ENCODE peak calls at places on chromosomes 2 and 18, in five cellular contexts. One of them, this sample, is unnamed.

GRCh38 chr2:143841935-143842334 is 678.0 kb downstream of the ZEB2 start:
- DNase-seq in sigmoid colon: no peak
- DNase-seq in ELR: peak; percentile 48
- DNase-seq in LoVo: no peak
- DNase-seq in lung microvascular endothelial cell: no peak
- DNase-seq in this sample: no peak

GRCh38 chr18:45910405-45911023 is 56.6 kb downstream of the EPG5 start:
- DNase-seq in sigmoid colon: no peak
- DNase-seq in ELR: peak; percentile 60
- DNase-seq in LoVo: peak; percentile 16
- DNase-seq in lung microvascular endothelial cell: peak; percentile 75
- DNase-seq in this sample: no peak

GRCh38 chr2:215828528-215829184 is 184.7 kb downstream of the MREG start:
- DNase-seq in sigmoid colon: peak; percentile 71
- DNase-seq in ELR: peak; percentile 79
- DNase-seq in LoVo: peak; percentile 46
- DNase-seq in lung microvascular endothelial cell: peak; percentile 84
- DNase-seq in this sample: peak; percentile 53

GRCh38 chr18:13809521-13810252 is 14.3 kb upstream of the MC5R start:
- DNase-seq in sigmoid colon: no peak
- DNase-seq in ELR: no peak
- DNase-seq in LoVo: no peak
- DNase-seq in lung microvascular endothelial cell: no peak
- DNase-seq in this sample: no peak

GRCh38 chr18:32244863-32245262 is 55.0 kb downstream of the MEP1B start:
- DNase-seq in sigmoid colon: no peak
- DNase-seq in ELR: no peak
- DNase-seq in LoVo: no peak
- DNase-seq in lung microvascular endothelial cell: no peak
- DNase-seq in this sample: no peak

GRCh38 chr18:36410346-36410745 is 112.8 kb downstream of the FHOD3 start:
- DNase-seq in sigmoid colon: no peak
- DNase-seq in ELR: no peak
- DNase-seq in LoVo: no peak
- DNase-seq in lung microvascular endothelial cell: no peak
- DNase-seq in this sample: no peak

GRCh38 chr2:110853516-110853915 is 121.1 kb downstream of the ACOXL start:
- DNase-seq in sigmoid colon: no peak
- DNase-seq in ELR: peak; percentile 49
- DNase-seq in LoVo: peak; percentile 15
- DNase-seq in lung microvascular endothelial cell: peak; percentile 52
- DNase-seq in this sample: no peak

GRCh38 chr2:104375206-104375605 is 478.7 kb upstream of the POU3F3 start:
- DNase-seq in sigmoid colon: no peak
- DNase-seq in ELR: no peak
- DNase-seq in LoVo: no peak
- DNase-seq in lung microvascular endothelial cell: no peak
- DNase-seq in this sample: no peak

GRCh38 chr2:36915627-36916026 is 50.7 kb downstream of the STRN start:
- DNase-seq in sigmoid colon: no peak
- DNase-seq in ELR: no peak
- DNase-seq in LoVo: no peak
- DNase-seq in lung microvascular endothelial cell: no peak
- DNase-seq in this sample: no peak

GRCh38 chr2:173851256-173851655 is 113.9 kb downstream of the SP3 start:
- DNase-seq in sigmoid colon: no peak
- DNase-seq in ELR: no peak
- DNase-seq in LoVo: peak; percentile 1
- DNase-seq in lung microvascular endothelial cell: peak; percentile 54
- DNase-seq in this sample: peak; percentile 74

GRCh38 chr2:215430528-215431187 is 5.2 kb downstream of the FN1 start:
- DNase-seq in sigmoid colon: no peak
- DNase-seq in ELR: peak; percentile 68
- DNase-seq in LoVo: no peak
- DNase-seq in lung microvascular endothelial cell: no peak
- DNase-seq in this sample: no peak

GRCh38 chr2:84817239-84817655 is 63.6 kb downstream of the TRABD2A start:
- DNase-seq in sigmoid colon: no peak
- DNase-seq in ELR: no peak
- DNase-seq in LoVo: no peak
- DNase-seq in lung microvascular endothelial cell: no peak
- DNase-seq in this sample: no peak

GRCh38 chr2:15640291-15640711 is 48.6 kb downstream of the DDX1 start:
- DNase-seq in sigmoid colon: no peak
- DNase-seq in ELR: peak; percentile 72
- DNase-seq in LoVo: no peak
- DNase-seq in lung microvascular endothelial cell: peak; percentile 96
- DNase-seq in this sample: no peak

GRCh38 chr2:8626572-8626971 is 55.3 kb upstream of the ID2 start:
- DNase-seq in sigmoid colon: no peak
- DNase-seq in ELR: no peak
- DNase-seq in LoVo: no peak
- DNase-seq in lung microvascular endothelial cell: no peak
- DNase-seq in this sample: no peak

GRCh38 chr2:140808816-140809215 is 1322.0 kb downstream of the LRP1B start:
- DNase-seq in sigmoid colon: no peak
- DNase-seq in ELR: peak; percentile 31
- DNase-seq in LoVo: no peak
- DNase-seq in lung microvascular endothelial cell: no peak
- DNase-seq in this sample: no peak

GRCh38 chr2:30530346-30530745 is 83.3 kb downstream of the LCLAT1 start:
- DNase-seq in sigmoid colon: no peak
- DNase-seq in ELR: no peak
- DNase-seq in LoVo: no peak
- DNase-seq in lung microvascular endothelial cell: no peak
- DNase-seq in this sample: no peak

This sample was measured in Right ventricle myocardium inferior.